ENCODE peak calls at places on chromosomes 5 and 9, in nine cellular contexts. W, J, X, K, F, A, H, V and P are unnamed samples.

GRCh38 chr9:20312732-20313131 is 309.6 kb downstream of the MLLT3 start:
- DNase-seq in W (no peak), J (no peak), X (no peak), K (no peak), F (no peak), A (no peak), H (no peak), V (no peak), P (no peak)

GRCh38 chr5:58972301-58972700 is 389.4 kb downstream of the RAB3C start:
- DNase-seq in W (no peak), J (no peak), X (no peak), K (peak; percentile 14), F (no peak), A (no peak), H (no peak), V (no peak), P (no peak)

GRCh38 chr5:176402684-176403083 is 13.7 kb downstream of the CLTB start:
- DNase-seq in W (no peak), J (no peak), X (no peak), K (no peak), F (no peak), A (peak; percentile 18), H (no peak), V (no peak), P (no peak)

GRCh38 chr9:4400731-4401130 is 89.5 kb upstream of the SLC1A1 start:
- DNase-seq in W (no peak), J (no peak), X (no peak), K (no peak), F (no peak), A (no peak), H (no peak), V (no peak), P (no peak)

GRCh38 chr5:16897284-16897704 is 38.8 kb downstream of the MYO10 start:
- DNase-seq in W (no peak), J (no peak), X (peak; percentile 53), K (no peak), F (no peak), A (no peak), H (no peak), V (no peak), P (no peak)

GRCh38 chr5:139694556-139695182 is 46.5 kb downstream of the CXXC5 start:
- DNase-seq in W (no peak), J (no peak), X (no peak), K (peak; percentile 61), F (no peak), A (no peak), H (no peak), V (no peak), P (no peak)

GRCh38 chr9:130359819-130360218 is 84.9 kb upstream of the ASS1 start:
- DNase-seq in W (no peak), J (no peak), X (no peak), K (no peak), F (no peak), A (no peak), H (no peak), V (no peak), P (no peak)

GRCh38 chr5:11903614-11904269 is 504 bp downstream of the CTNND2 start:
- DNase-seq in W (no peak), J (no peak), X (no peak), K (peak; percentile 90), F (no peak), A (no peak), H (no peak), V (no peak), P (peak; percentile 33)

GRCh38 chr9:122107291-122107805 is 14.2 kb upstream of the TTLL11 start:
- DNase-seq in W (no peak), J (no peak), X (no peak), K (no peak), F (no peak), A (no peak), H (no peak), V (no peak), P (no peak)

GRCh38 chr5:178107889-178108288 is 5.4 kb upstream of the N4BP3 start:
- DNase-seq in W (no peak), J (no peak), X (no peak), K (no peak), F (no peak), A (no peak), H (no peak), V (no peak), P (no peak)

GRCh38 chr9:32430720-32431119 is 46.3 kb downstream of the ACO1 start:
- DNase-seq in W (no peak), J (no peak), X (no peak), K (peak; percentile 28), F (no peak), A (no peak), H (no peak), V (no peak), P (no peak)